ENCODE peak calls at places on chromosome 3, in nine cellular contexts. N is CD4-positive, alpha-beta T cell; Z is CD4-positive, CD25-positive, alpha-beta regulatory T cell; P is naive thymus-derived CD8-positive, alpha-beta T cell; L is pancreas; Q is stimulated activated naive CD8-positive, alpha-beta T cell treated with anti-CD3 and anti-CD28 coated beads, Interleukin-15, amount 100 ng/mL, for 72 hours; M is stimulated activated naive B cell treated with anti-CD40 and anti-IgM and Interleukin-4, amounts not matched to agents 10 μg/mL and 1 μg/mL and 100 μg/mL, for 72 hours; D is heart left ventricle; W is T-cell. J is an unnamed sample.

GRCh38 chr3:159882784-159883779 is 105.6 kb upstream of the IL12A start:
- ATAC-seq in N (no peak), Z (no peak), P (no peak), L (no peak), Q (no peak), M (no peak), D (peak; percentile 75), W (no peak), J (peak; percentile 71)

GRCh38 chr3:171328419-171329082 is 131.7 kb downstream of the TNIK start:
- ATAC-seq in N (peak; percentile 98), Z (peak; percentile 88), P (peak; percentile 92), L (no peak), Q (peak; percentile 86), M (no peak), D (peak; percentile 47), W (peak; percentile 87), J (peak; percentile 35)

GRCh38 chr3:57809609-57809968 is 53.5 kb downstream of the SLMAP start:
- ATAC-seq in N (no peak), Z (no peak), P (no peak), L (no peak), Q (no peak), M (no peak), D (peak; percentile 55), W (no peak), J (no peak)

GRCh38 chr3:195135921-195136320 is 135.0 kb downstream of the XXYLT1 start:
- ATAC-seq in N (no peak), Z (no peak), P (no peak), L (no peak), Q (no peak), M (no peak), D (no peak), W (no peak), J (peak; percentile 58)

GRCh38 chr3:24129549-24129948 is 184.5 kb downstream of the NR1D2 start:
- ATAC-seq in N (no peak), Z (no peak), P (no peak), L (no peak), Q (no peak), M (no peak), D (no peak), W (no peak), J (no peak)

GRCh38 chr3:61809879-61810278 is 248.5 kb downstream of the PTPRG start:
- ATAC-seq in N (no peak), Z (no peak), P (no peak), L (peak; percentile 47), Q (no peak), M (no peak), D (peak; percentile 89), W (no peak), J (no peak)

GRCh38 chr3:177615015-177615414 is 417.7 kb upstream of the TBL1XR1 start:
- ATAC-seq in N (no peak), Z (no peak), P (no peak), L (peak; percentile 80), Q (peak; percentile 23), M (peak; percentile 85), D (peak; percentile 93), W (no peak), J (no peak)

GRCh38 chr3:136343873-136344281 is 93.7 kb downstream of the PCCB start:
- ATAC-seq in N (no peak), Z (no peak), P (no peak), L (peak; percentile 87), Q (no peak), M (no peak), D (peak; percentile 93), W (no peak), J (peak; percentile 94)

GRCh38 chr3:195823998-195824397 is 12.3 kb upstream of the MUC4 start:
- ATAC-seq in N (no peak), Z (no peak), P (no peak), L (no peak), Q (no peak), M (no peak), D (no peak), W (no peak), J (peak; percentile 22)

GRCh38 chr3:114714237-114714636 is 420.4 kb downstream of the TIGIT start:
- ATAC-seq in N (no peak), Z (no peak), P (no peak), L (no peak), Q (no peak), M (no peak), D (no peak), W (no peak), J (no peak)

GRCh38 chr3:190058486-190059241 is 62.0 kb downstream of the P3H2 start:
- ATAC-seq in N (no peak), Z (no peak), P (no peak), L (no peak), Q (peak; percentile 42), M (no peak), D (peak; percentile 54), W (no peak), J (peak; percentile 33)

GRCh38 chr3:156873906-156874305 is 47.8 kb downstream of the LEKR1 start:
- ATAC-seq in N (no peak), Z (no peak), P (no peak), L (no peak), Q (no peak), M (no peak), D (no peak), W (no peak), J (no peak)

J was measured in SK-N-SH treated with all-trans-retinoic acid at 6 μM for 48 hours.